ENCODE peak calls at places on chromosomes 12 and 14, in five cellular contexts. O is MCF 10A, W is A673, L is lower leg skin, B is WTC11. N is an unnamed sample.

GRCh38 chr12:67040861-67041137 is 228.4 kb upstream of the CAND1 start:
- DNase-seq in O (no peak), W (no peak), L (no peak), B (no peak), N (no peak)

GRCh38 chr12:51683763-51684357 is 92.8 kb downstream of the SCN8A start:
- DNase-seq in W (peak), B (no peak), O (peak), L (no peak), N (no peak)

GRCh38 chr12:18595406-18595805 is 142.4 kb downstream of the PLCZ1 start:
- DNase-seq in B (no peak), L (no peak), O (no peak), W (no peak), N (no peak)

GRCh38 chr14:92040431-92041040 is 677 bp upstream of the TRIP11 start:
- DNase-seq in L (no peak), W (peak), B (no peak), O (peak), N (no peak)

GRCh38 chr14:68271996-68272395 is 452.4 kb downstream of the RAD51B start:
- DNase-seq in B (no peak), W (no peak), O (no peak), L (no peak), N (no peak)

GRCh38 chr12:25829192-25829591 is 129.3 kb upstream of the RASSF8 start:
- DNase-seq in O (peak), B (no peak), W (no peak), L (peak), N (no peak)

GRCh38 chr14:31001339-31001658 is 24.1 kb upstream of the AP4S1 start:
- DNase-seq in B (no peak), O (no peak), W (no peak), L (no peak), N (no peak)

GRCh38 chr14:53376064-53376463 is 222.9 kb upstream of the DDHD1 start:
- DNase-seq in B (no peak), W (no peak), O (no peak), L (no peak), N (no peak)

GRCh38 chr12:27285395-27285794 is 41.3 kb downstream of the STK38L start:
- DNase-seq in B (no peak), W (peak), L (no peak), O (no peak), N (no peak)

DNA sequence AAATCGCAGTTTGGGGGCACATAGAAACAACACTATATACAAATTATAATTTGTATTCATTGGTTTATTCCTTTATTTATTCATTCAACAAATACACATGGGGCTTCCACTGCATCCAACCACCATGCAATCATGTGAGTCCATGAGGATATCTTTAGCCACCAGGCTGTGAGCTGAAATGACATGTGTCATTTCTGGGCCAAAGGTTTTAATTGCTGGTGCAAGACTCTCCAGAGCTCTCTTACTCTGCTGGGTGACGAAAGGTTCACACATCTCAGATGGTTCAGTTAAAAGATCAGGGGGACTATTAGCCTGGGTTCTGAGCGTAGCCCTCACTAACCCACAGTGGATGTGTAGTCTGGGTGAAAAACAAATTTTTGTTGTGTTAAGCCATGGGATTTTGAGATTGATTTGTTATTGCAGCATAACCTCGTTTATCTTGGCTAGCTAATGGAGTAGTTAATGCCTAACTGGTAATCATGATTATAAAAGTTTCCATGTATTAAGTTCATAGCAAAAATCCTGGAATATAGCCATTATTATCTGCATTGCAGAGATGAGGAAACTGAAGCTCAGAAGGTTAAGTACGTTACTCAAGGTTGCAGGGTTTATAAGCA is 251.5 kb downstream of the RMST start:
- DNase-seq in L (no peak), O (no peak), W (no peak), B (no peak), N (no peak)
- TF ChIP-seq CTCF in L (no peak), O (no peak), W (no peak), B (no peak), N (no peak)

GRCh38 chr14:29227631-29228030 is 461.0 kb downstream of the FOXG1 start:
- DNase-seq in W (no peak), O (no peak), B (no peak), L (no peak), N (no peak)

GRCh38 chr14:29216774-29217232 is 450.2 kb downstream of the FOXG1 start:
- DNase-seq in W (peak), B (no peak), L (no peak), O (no peak), N (no peak)

GRCh38 chr14:29220077-29220476 is 453.5 kb downstream of the FOXG1 start:
- DNase-seq in B (no peak), L (no peak), W (no peak), O (no peak), N (no peak)

GRCh38 chr14:29217813-29218450 is 451.3 kb downstream of the FOXG1 start:
- DNase-seq in O (no peak), W (no peak), L (no peak), B (no peak), N (no peak)

GRCh38 chr14:29222671-29223268 is 456.2 kb downstream of the FOXG1 start:
- DNase-seq in O (peak), W (peak), B (peak), L (no peak), N (no peak)
- TF ChIP-seq CTCF in O (peak), W (peak), B (peak), L (no peak), N (no peak)

GRCh38 chr14:23895480-23895879 is 58.1 kb upstream of the DHRS4 start:
- DNase-seq in W (peak), L (no peak), O (no peak), B (no peak), N (no peak)
- TF ChIP-seq CTCF in W (peak), L (no peak), O (no peak), B (no peak), N (no peak)

GRCh38 chr12:6752181-6752930 is 585 bp downstream of the MLF2 start:
- DNase-seq in B (peak), W (peak), L (peak), O (peak), N (no peak)
- TF ChIP-seq CTCF in B (no peak), W (peak), L (no peak), O (no peak), N (no peak)

GRCh38 chr14:33184587-33184986 is 245.9 kb downstream of the NPAS3 start:
- DNase-seq in O (peak), L (no peak), B (no peak), W (peak), N (no peak)
- TF ChIP-seq CTCF in O (peak), L (no peak), B (no peak), W (peak), N (no peak)

DNA sequence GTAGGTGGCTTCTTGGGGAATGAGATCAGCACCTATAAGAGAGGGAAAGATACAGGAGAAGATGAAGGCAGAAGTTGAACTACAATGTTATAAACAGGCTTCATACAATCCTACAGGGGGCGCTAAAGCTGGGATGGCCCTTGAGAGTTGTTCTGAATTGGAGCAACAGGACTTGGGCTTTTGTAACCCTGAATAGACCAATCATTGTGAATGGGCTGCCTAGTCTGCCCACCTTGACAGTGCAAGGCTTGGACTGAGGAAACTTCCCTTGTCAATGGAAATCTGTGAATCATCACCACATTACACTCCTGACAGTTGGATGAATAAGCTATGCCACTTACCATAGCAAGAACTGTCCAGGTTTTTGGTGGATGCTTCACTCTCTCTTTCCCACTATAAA is 306.1 kb downstream of the KCNC2 start:
- DNase-seq in B (peak), W (peak), L (no peak), O (peak), N (no peak)
- TF ChIP-seq CTCF in B (peak), W (peak), L (no peak), O (peak), N (no peak)

N was measured in activated B cell treated with CpG ODN at 0.5 μM for 24 hours.